ENCODE peak calls at places on chromosomes 4 and X, in six cellular contexts. J, H, Q, M, L and P are unnamed samples.

GRCh38 chr4:74266081-74266480 is 42.2 kb upstream of the EPGN start:
- DNase-seq in J (peak), H (no peak), Q (no peak), M (no peak), L (no peak), P (no peak)

GRCh38 chr4:184306949-184307348 is 89.3 kb upstream of the ENPP6 start:
- DNase-seq in J (peak), H (no peak), Q (no peak), M (no peak), L (no peak), P (peak)

GRCh38 chrX:74613350-74614192 is 853 bp downstream of the RLIM start:
- DNase-seq in J (peak), H (peak), Q (no peak), M (no peak), L (no peak), P (peak)

GRCh38 chr4:113435893-113436292 is 325.6 kb downstream of the CAMK2D start:
- DNase-seq in J (peak), H (no peak), Q (peak), M (no peak), L (no peak), P (peak)

GRCh38 chr4:139887962-139888735 is 222.5 kb downstream of the MGST2 start:
- DNase-seq in J (peak), H (peak), Q (no peak), M (no peak), L (no peak), P (no peak)

GRCh38 chr4:6504900-6505496 is 32.6 kb upstream of the PPP2R2C start:
- DNase-seq in J (no peak), H (no peak), Q (no peak), M (no peak), L (no peak), P (peak)

GRCh38 chr4:126238010-126238409 is 923.3 kb downstream of the FAT4 start:
- DNase-seq in J (no peak), H (no peak), Q (no peak), M (no peak), L (no peak), P (peak)

GRCh38 chr4:121408-122084 is 2.8 kb upstream of the ZNF718 start:
- DNase-seq in J (no peak), H (no peak), Q (no peak), M (no peak), L (no peak), P (no peak)

GRCh38 chr4:90099795-90100194 is 27.4 kb upstream of the CCSER1 start:
- DNase-seq in J (peak), H (no peak), Q (no peak), M (no peak), L (no peak), P (no peak)

GRCh38 chr4:153649572-153649991 is 34.5 kb upstream of the TLR2 start:
- DNase-seq in J (peak), H (no peak), Q (no peak), M (no peak), L (no peak), P (peak)

GRCh38 chrX:63967541-63967940 is 182.5 kb upstream of the ARHGEF9 start:
- DNase-seq in J (no peak), H (no peak), Q (no peak), M (no peak), L (no peak), P (no peak)

GRCh38 chrX:56978172-56978571 is 17.2 kb downstream of the SPIN3 start:
- DNase-seq in J (peak), H (no peak), Q (peak), M (no peak), L (no peak), P (peak)

GRCh38 chr4:115834441-115834840 is 721.0 kb upstream of the NDST4 start:
- DNase-seq in J (no peak), H (no peak), Q (no peak), M (no peak), L (no peak), P (no peak)

GRCh38 chr4:37803348-37803973 is 23.0 kb upstream of the PGM2 start:
- DNase-seq in J (peak), H (no peak), Q (no peak), M (no peak), L (no peak), P (peak)

GRCh38 chr4:48490012-48490679 is at the start of gene ZAR1:
- DNase-seq in J (no peak), H (peak), Q (no peak), M (no peak), L (no peak), P (no peak)

GRCh38 chr4:152095701-152096070 is 334.9 kb upstream of the GATB start:
- DNase-seq in J (no peak), H (no peak), Q (no peak), M (no peak), L (no peak), P (no peak)

GRCh38 chrX:72712094-72712755 is 1.9 kb downstream of the PHKA1 start:
- DNase-seq in J (peak), H (no peak), Q (no peak), M (no peak), L (no peak), P (peak)

GRCh38 chr4:14079601-14080000 is 452.1 kb upstream of the BOD1L1 start:
- DNase-seq in J (no peak), H (no peak), Q (no peak), M (no peak), L (no peak), P (no peak)

GRCh38 chr4:103008875-103009729 is 10.4 kb downstream of the SLC9B1 start:
- DNase-seq in J (peak), H (no peak), Q (no peak), M (no peak), L (no peak), P (peak)

GRCh38 chr4:146548443-146548842 is 26.7 kb upstream of the SLC10A7 start:
- DNase-seq in J (no peak), H (no peak), Q (no peak), M (no peak), L (no peak), P (no peak)

GRCh38 chr4:83781434-83781833 is 245.5 kb downstream of the GPAT3 start:
- DNase-seq in J (no peak), H (no peak), Q (no peak), M (no peak), L (no peak), P (no peak)

GRCh38 chrX:66046612-66047235 is 6.8 kb upstream of the VSIG4 start:
- DNase-seq in J (no peak), H (no peak), Q (no peak), M (no peak), L (no peak), P (no peak)

GRCh38 chrX:115392031-115392430 is 102.5 kb downstream of the LUZP4 start:
- DNase-seq in J (no peak), H (no peak), Q (no peak), M (no peak), L (no peak), P (no peak)

GRCh38 chrX:110402091-110402854 is 43.6 kb downstream of the RTL9 start:
- DNase-seq in J (peak), H (no peak), Q (peak), M (no peak), L (no peak), P (peak)

GRCh38 chr4:70895405-70895804 is 6.8 kb upstream of the MOB1B start:
- DNase-seq in J (peak), H (no peak), Q (no peak), M (no peak), L (no peak), P (no peak)

GRCh38 chr4:169493164-169493524 is 119.2 kb downstream of the NEK1 start:
- DNase-seq in J (no peak), H (no peak), Q (no peak), M (no peak), L (no peak), P (no peak)

GRCh38 chr4:109820563-109820962 is 5.0 kb downstream of the GAR1 start:
- DNase-seq in J (peak), H (no peak), Q (no peak), M (no peak), L (no peak), P (no peak)

GRCh38 chr4:1862055-1862911 is 6.3 kb upstream of the LETM1 start:
- DNase-seq in J (no peak), H (no peak), Q (no peak), M (no peak), L (no peak), P (no peak)

GRCh38 chrX:148500428-148501120 is at the start of gene AFF2:
- DNase-seq in J (peak), H (peak), Q (peak), M (no peak), L (no peak), P (peak)

GRCh38 chr4:76606662-76607265 is 171.7 kb downstream of the SHROOM3 start:
- DNase-seq in J (no peak), H (no peak), Q (no peak), M (no peak), L (no peak), P (peak)

GRCh38 chrX:20265726-20266681 is 705 bp downstream of the RPS6KA3 start:
- DNase-seq in J (peak), H (peak), Q (no peak), M (no peak), L (no peak), P (peak)